ENCODE peak calls at places on chromosomes 12 and 14, in ten cellular contexts. One of them, this sample, is unnamed.

GRCh38 chr12:39764944-39765560 is 145.4 kb upstream of the ABCD2 start:
- DNase-seq in astrocyte of the spinal cord: peak; percentile 53
- DNase-seq in tibial nerve: no peak
- DNase-seq in lung: no peak
- DNase-seq in sigmoid colon: no peak
- DNase-seq in prostate gland: no peak
- DNase-seq in HL-60: peak; percentile 7
- DNase-seq in lower lobe of right lung: no peak
- DNase-seq in cardiac fibroblast: peak; percentile 71
- DNase-seq in A549: peak; percentile 28
- DNase-seq in this sample: peak; percentile 12

GRCh38 chr12:80299976-80300375 is 144.1 kb upstream of the PTPRQ start:
- DNase-seq in astrocyte of the spinal cord: no peak
- DNase-seq in tibial nerve: no peak
- DNase-seq in lung: no peak
- DNase-seq in sigmoid colon: no peak
- DNase-seq in prostate gland: no peak
- DNase-seq in HL-60: no peak
- DNase-seq in lower lobe of right lung: no peak
- DNase-seq in cardiac fibroblast: no peak
- DNase-seq in A549: no peak
- DNase-seq in this sample: no peak

GRCh38 chr12:130435331-130435730 is 97.6 kb downstream of the PIWIL1 start:
- DNase-seq in astrocyte of the spinal cord: no peak
- DNase-seq in tibial nerve: no peak
- DNase-seq in lung: no peak
- DNase-seq in sigmoid colon: peak; percentile 32
- DNase-seq in prostate gland: no peak
- DNase-seq in HL-60: no peak
- DNase-seq in lower lobe of right lung: no peak
- DNase-seq in cardiac fibroblast: no peak
- DNase-seq in A549: no peak
- DNase-seq in this sample: no peak

GRCh38 chr12:46516933-46517578 is 144.5 kb upstream of the SLC38A2 start:
- DNase-seq in astrocyte of the spinal cord: no peak
- DNase-seq in tibial nerve: no peak
- DNase-seq in lung: no peak
- DNase-seq in sigmoid colon: no peak
- DNase-seq in prostate gland: no peak
- DNase-seq in HL-60: no peak
- DNase-seq in lower lobe of right lung: no peak
- DNase-seq in cardiac fibroblast: no peak
- DNase-seq in A549: no peak
- DNase-seq in this sample: no peak

GRCh38 chr14:89621009-89621421 is 204.0 kb upstream of the FOXN3 start:
- DNase-seq in astrocyte of the spinal cord: no peak
- DNase-seq in tibial nerve: no peak
- DNase-seq in lung: no peak
- DNase-seq in sigmoid colon: no peak
- DNase-seq in prostate gland: no peak
- DNase-seq in HL-60: no peak
- DNase-seq in lower lobe of right lung: no peak
- DNase-seq in cardiac fibroblast: no peak
- DNase-seq in A549: no peak
- DNase-seq in this sample: no peak

GRCh38 chr14:88901199-88901588 is 76.7 kb downstream of the TTC8 start:
- DNase-seq in astrocyte of the spinal cord: no peak
- DNase-seq in tibial nerve: no peak
- DNase-seq in lung: no peak
- DNase-seq in sigmoid colon: no peak
- DNase-seq in prostate gland: no peak
- DNase-seq in HL-60: no peak
- DNase-seq in lower lobe of right lung: no peak
- DNase-seq in cardiac fibroblast: no peak
- DNase-seq in A549: no peak
- DNase-seq in this sample: no peak

GRCh38 chr14:35122696-35123387 is 490 bp downstream of the PRORP start:
- DNase-seq in astrocyte of the spinal cord: peak; percentile 61
- DNase-seq in tibial nerve: no peak
- DNase-seq in lung: no peak
- DNase-seq in sigmoid colon: no peak
- DNase-seq in prostate gland: peak; percentile 21
- DNase-seq in HL-60: peak; percentile 3
- DNase-seq in lower lobe of right lung: no peak
- DNase-seq in cardiac fibroblast: peak; percentile 66
- DNase-seq in A549: peak; percentile 55
- DNase-seq in this sample: no peak

GRCh38 chr14:74619672-74620131 is 7.7 kb upstream of the LTBP2 start:
- DNase-seq in astrocyte of the spinal cord: peak; percentile 98
- DNase-seq in tibial nerve: peak; percentile 86
- DNase-seq in lung: peak; percentile 46
- DNase-seq in sigmoid colon: peak; percentile 94
- DNase-seq in prostate gland: no peak
- DNase-seq in HL-60: no peak
- DNase-seq in lower lobe of right lung: peak; percentile 58
- DNase-seq in cardiac fibroblast: peak; percentile 100
- DNase-seq in A549: peak; percentile 51
- DNase-seq in this sample: no peak

GRCh38 chr14:54211562-54212308 is 185.1 kb upstream of the CDKN3 start:
- DNase-seq in astrocyte of the spinal cord: peak; percentile 89
- DNase-seq in tibial nerve: no peak
- DNase-seq in lung: no peak
- DNase-seq in sigmoid colon: no peak
- DNase-seq in prostate gland: no peak
- DNase-seq in HL-60: no peak
- DNase-seq in lower lobe of right lung: no peak
- DNase-seq in cardiac fibroblast: peak; percentile 90
- DNase-seq in A549: no peak
- DNase-seq in this sample: no peak

GRCh38 chr14:80636071-80636470 is 305.5 kb downstream of the CEP128 start:
- DNase-seq in astrocyte of the spinal cord: no peak
- DNase-seq in tibial nerve: no peak
- DNase-seq in lung: no peak
- DNase-seq in sigmoid colon: no peak
- DNase-seq in prostate gland: no peak
- DNase-seq in HL-60: no peak
- DNase-seq in lower lobe of right lung: no peak
- DNase-seq in cardiac fibroblast: peak; percentile 48
- DNase-seq in A549: no peak
- DNase-seq in this sample: no peak

DNA sequence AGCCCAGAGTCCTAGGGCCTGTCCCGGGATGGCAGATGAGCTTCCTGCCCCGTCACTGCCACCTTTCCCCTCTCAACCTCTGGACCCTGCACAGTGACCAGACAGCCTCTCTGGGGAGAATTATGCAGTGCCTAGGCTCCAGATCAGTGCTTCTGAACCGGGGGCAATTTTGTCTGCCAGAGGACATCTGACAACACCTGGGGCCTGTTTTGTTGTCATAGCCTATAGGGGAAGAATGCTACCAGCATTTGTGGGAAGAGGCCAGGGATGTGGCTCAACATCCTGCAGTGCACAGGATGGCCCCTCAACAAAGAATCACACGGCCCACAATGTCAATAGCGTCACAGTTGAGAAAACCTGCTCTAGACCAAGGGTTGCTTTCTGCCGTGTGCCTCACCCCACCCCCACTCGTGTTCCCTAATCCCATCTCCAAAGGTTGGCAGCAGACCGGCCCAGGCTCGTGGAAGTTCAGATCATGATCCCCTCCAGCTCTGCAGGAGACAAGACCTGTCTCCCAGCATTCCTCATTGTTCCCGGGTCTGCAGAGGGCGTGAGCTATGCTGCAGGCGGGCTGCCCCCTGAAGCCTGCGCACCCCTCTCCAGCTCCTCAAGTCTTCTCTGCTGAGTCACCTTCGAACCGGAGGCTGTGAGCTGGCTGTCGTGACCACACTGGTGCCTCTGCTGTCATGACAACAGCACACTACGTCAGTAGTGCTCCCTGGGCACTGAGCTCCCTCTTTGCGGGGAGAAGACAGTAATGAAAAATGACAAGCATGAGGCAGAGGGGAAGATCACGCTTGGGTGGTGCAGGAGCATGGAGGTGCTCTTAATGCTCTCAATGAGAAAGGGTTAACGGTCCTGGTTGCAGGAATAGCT is 2.0 kb upstream of the GAPDH start:
- DNase-seq in astrocyte of the spinal cord: peak; percentile 98
- DNase-seq in tibial nerve: no peak
- DNase-seq in lung: no peak
- DNase-seq in sigmoid colon: peak; percentile 90
- DNase-seq in prostate gland: no peak
- DNase-seq in HL-60: peak; percentile 94
- DNase-seq in lower lobe of right lung: no peak
- DNase-seq in cardiac fibroblast: peak; percentile 98
- DNase-seq in A549: peak; percentile 89
- DNase-seq in this sample: no peak
- H3K4me3 ChIP-seq in astrocyte of the spinal cord: peak overlapping the region; percentile 98
- H3K4me3 ChIP-seq in tibial nerve: peak overlapping the region; percentile 92
- H3K4me3 ChIP-seq in lung: no peak overlapping the region
- H3K4me3 ChIP-seq in sigmoid colon: peak overlapping the region; percentile 87
- H3K4me3 ChIP-seq in prostate gland: no peak overlapping the region
- H3K4me3 ChIP-seq in HL-60: peak overlapping the region; percentile 89
- H3K4me3 ChIP-seq in lower lobe of right lung: peak overlapping the region; percentile 94
- H3K4me3 ChIP-seq in cardiac fibroblast: peak overlapping the region; percentile 97
- H3K4me3 ChIP-seq in A549: peak overlapping the region; percentile 97
- H3K4me3 ChIP-seq in this sample: peak overlapping the region; percentile 66

GRCh38 chr12:86376052-86376451 is 119.9 kb upstream of the MGAT4C start:
- DNase-seq in astrocyte of the spinal cord: no peak
- DNase-seq in tibial nerve: no peak
- DNase-seq in lung: no peak
- DNase-seq in sigmoid colon: no peak
- DNase-seq in prostate gland: no peak
- DNase-seq in HL-60: no peak
- DNase-seq in lower lobe of right lung: no peak
- DNase-seq in cardiac fibroblast: no peak
- DNase-seq in A549: no peak
- DNase-seq in this sample: no peak
- H3K4me3 ChIP-seq in astrocyte of the spinal cord: no peak overlapping the region
- H3K4me3 ChIP-seq in tibial nerve: no peak overlapping the region
- H3K4me3 ChIP-seq in lung: no peak overlapping the region
- H3K4me3 ChIP-seq in sigmoid colon: no peak overlapping the region
- H3K4me3 ChIP-seq in prostate gland: no peak overlapping the region
- H3K4me3 ChIP-seq in HL-60: no peak overlapping the region
- H3K4me3 ChIP-seq in lower lobe of right lung: no peak overlapping the region
- H3K4me3 ChIP-seq in cardiac fibroblast: no peak overlapping the region
- H3K4me3 ChIP-seq in A549: no peak overlapping the region
- H3K4me3 ChIP-seq in this sample: no peak overlapping the region

GRCh38 chr12:13133886-13134285 is 30.4 kb upstream of the GSG1 start:
- DNase-seq in astrocyte of the spinal cord: no peak
- DNase-seq in tibial nerve: no peak
- DNase-seq in lung: no peak
- DNase-seq in sigmoid colon: no peak
- DNase-seq in prostate gland: no peak
- DNase-seq in HL-60: no peak
- DNase-seq in lower lobe of right lung: no peak
- DNase-seq in cardiac fibroblast: no peak
- DNase-seq in A549: no peak
- DNase-seq in this sample: no peak

GRCh38 chr12:13130981-13131380 is 27.5 kb upstream of the GSG1 start:
- DNase-seq in astrocyte of the spinal cord: no peak
- DNase-seq in tibial nerve: no peak
- DNase-seq in lung: no peak
- DNase-seq in sigmoid colon: no peak
- DNase-seq in prostate gland: no peak
- DNase-seq in HL-60: no peak
- DNase-seq in lower lobe of right lung: no peak
- DNase-seq in cardiac fibroblast: no peak
- DNase-seq in A549: no peak
- DNase-seq in this sample: no peak

DNA sequence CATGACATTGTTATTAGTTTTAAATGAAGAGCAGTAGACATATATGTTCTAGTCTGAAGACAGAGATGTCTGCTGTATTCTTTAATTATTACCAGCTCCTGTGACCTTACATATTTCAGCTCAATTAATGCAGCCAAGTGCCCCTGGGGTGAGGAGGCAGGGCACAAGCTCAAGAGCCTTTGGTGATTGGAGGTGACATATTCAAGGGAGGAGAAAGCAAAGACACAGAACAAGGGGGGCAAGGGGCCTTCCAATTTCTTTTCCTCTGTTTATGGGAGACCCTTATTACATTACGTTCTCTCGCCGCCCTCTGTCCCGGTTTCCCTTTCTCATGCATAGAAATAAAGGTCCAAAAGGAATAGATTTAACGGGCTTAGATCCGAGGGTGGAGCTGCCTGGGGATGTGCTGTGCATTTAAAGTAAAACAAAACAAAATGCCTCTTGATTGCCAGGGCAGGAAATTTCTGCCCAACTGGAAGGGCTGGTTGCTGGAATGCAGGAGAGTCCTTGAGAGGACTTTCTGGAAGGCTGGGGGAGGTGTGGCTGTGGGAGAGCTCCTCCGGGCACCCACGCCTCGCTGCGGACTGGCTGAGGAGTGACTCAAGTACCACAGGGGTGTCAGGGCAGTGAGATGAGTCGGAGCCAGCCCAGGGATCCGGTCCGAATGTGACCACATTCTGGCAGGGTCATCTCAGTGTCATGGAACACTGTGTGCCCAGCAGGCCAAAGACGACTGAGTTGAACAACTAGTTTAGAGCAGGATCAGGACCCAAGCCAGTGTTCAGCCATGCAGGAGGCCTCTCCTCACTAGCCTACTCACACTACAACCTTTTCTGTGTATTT is 32.1 kb upstream of the GSG1 start:
- DNase-seq in astrocyte of the spinal cord: peak; percentile 90
- DNase-seq in tibial nerve: no peak
- DNase-seq in lung: peak; percentile 93
- DNase-seq in sigmoid colon: no peak
- DNase-seq in prostate gland: peak; percentile 96
- DNase-seq in HL-60: no peak
- DNase-seq in lower lobe of right lung: peak; percentile 92
- DNase-seq in cardiac fibroblast: peak; percentile 87
- DNase-seq in A549: no peak
- DNase-seq in this sample: no peak
- H3K4me3 ChIP-seq in astrocyte of the spinal cord: no peak overlapping the region
- H3K4me3 ChIP-seq in tibial nerve: no peak overlapping the region
- H3K4me3 ChIP-seq in lung: no peak overlapping the region
- H3K4me3 ChIP-seq in sigmoid colon: no peak overlapping the region
- H3K4me3 ChIP-seq in prostate gland: peak overlapping the region; percentile 4
- H3K4me3 ChIP-seq in HL-60: no peak overlapping the region
- H3K4me3 ChIP-seq in lower lobe of right lung: peak overlapping the region; percentile 19
- H3K4me3 ChIP-seq in cardiac fibroblast: no peak overlapping the region
- H3K4me3 ChIP-seq in A549: no peak overlapping the region
- H3K4me3 ChIP-seq in this sample: no peak overlapping the region

GRCh38 chr14:91877376-91877775 is 10.0 kb upstream of the TC2N start:
- DNase-seq in astrocyte of the spinal cord: no peak
- DNase-seq in tibial nerve: no peak
- DNase-seq in lung: no peak
- DNase-seq in sigmoid colon: no peak
- DNase-seq in prostate gland: no peak
- DNase-seq in HL-60: no peak
- DNase-seq in lower lobe of right lung: no peak
- DNase-seq in cardiac fibroblast: no peak
- DNase-seq in A549: no peak
- DNase-seq in this sample: no peak
- H3K4me3 ChIP-seq in astrocyte of the spinal cord: no peak overlapping the region
- H3K4me3 ChIP-seq in tibial nerve: no peak overlapping the region
- H3K4me3 ChIP-seq in lung: no peak overlapping the region
- H3K4me3 ChIP-seq in sigmoid colon: no peak overlapping the region
- H3K4me3 ChIP-seq in prostate gland: no peak overlapping the region
- H3K4me3 ChIP-seq in HL-60: no peak overlapping the region
- H3K4me3 ChIP-seq in lower lobe of right lung: no peak overlapping the region
- H3K4me3 ChIP-seq in cardiac fibroblast: no peak overlapping the region
- H3K4me3 ChIP-seq in A549: no peak overlapping the region
- H3K4me3 ChIP-seq in this sample: no peak overlapping the region

This sample was measured in Panc1.